ENCODE peak calls at places on chromosome 19, in eight cellular contexts. B, I, U, X, T, W, L and Z are unnamed samples.

GRCh38 chr19:38869836-38870607 is 8.1 kb downstream of the RINL start:
- DNase-seq in B (peak), I (no peak), U (peak), X (peak), T (peak), W (peak), L (peak), Z (peak)

GRCh38 chr19:8085606-8086464 is 33.3 kb downstream of the CCL25 start:
- DNase-seq in B (peak), I (no peak), U (peak), X (no peak), T (no peak), W (no peak), L (no peak), Z (no peak)

GRCh38 chr19:10780368-10780767 is 55.6 kb downstream of the TMED1 start:
- DNase-seq in B (peak), I (no peak), U (no peak), X (no peak), T (no peak), W (no peak), L (peak), Z (peak)

GRCh38 chr19:4088975-4089374 is 22.3 kb upstream of the ZBTB7A start:
- DNase-seq in B (no peak), I (no peak), U (no peak), X (no peak), T (no peak), W (no peak), L (no peak), Z (no peak)

GRCh38 chr19:48085904-48086864 is 24.4 kb downstream of the PLA2G4C start:
- DNase-seq in B (no peak), I (no peak), U (no peak), X (no peak), T (no peak), W (no peak), L (no peak), Z (no peak)

GRCh38 chr19:45376045-45376724 is 5.8 kb upstream of the ERCC2 start:
- DNase-seq in B (no peak), I (peak), U (no peak), X (peak), T (peak), W (no peak), L (no peak), Z (no peak)

GRCh38 chr19:37565370-37565669 is 29.3 kb downstream of the ZNF571 start:
- DNase-seq in B (no peak), I (no peak), U (no peak), X (no peak), T (no peak), W (no peak), L (no peak), Z (no peak)

GRCh38 chr19:40808497-40808896 is 9.5 kb downstream of the EGLN2 start:
- DNase-seq in B (no peak), I (no peak), U (no peak), X (peak), T (no peak), W (no peak), L (no peak), Z (no peak)

GRCh38 chr19:1859319-1859718 is 4.1 kb downstream of the KLF16 start:
- DNase-seq in B (no peak), I (no peak), U (no peak), X (no peak), T (no peak), W (no peak), L (no peak), Z (no peak)

GRCh38 chr19:28155265-28155664 is 1057.7 kb downstream of the UQCRFS1 start:
- DNase-seq in B (no peak), I (no peak), U (no peak), X (no peak), T (no peak), W (no peak), L (no peak), Z (no peak)

GRCh38 chr19:50368649-50369570 is 3.5 kb upstream of the NAPSA start:
- DNase-seq in B (peak), I (peak), U (peak), X (peak), T (peak), W (peak), L (peak), Z (peak)

GRCh38 chr19:18170714-18171255 is 2.8 kb upstream of the IFI30 start:
- DNase-seq in B (no peak), I (no peak), U (no peak), X (no peak), T (no peak), W (no peak), L (no peak), Z (no peak)

GRCh38 chr19:2325261-2326046 is 2.9 kb downstream of the LSM7 start:
- DNase-seq in B (no peak), I (no peak), U (no peak), X (peak), T (no peak), W (no peak), L (no peak), Z (no peak)

GRCh38 chr19:49932731-49933131 is 3.4 kb upstream of the NUP62 start:
- DNase-seq in B (no peak), I (no peak), U (no peak), X (no peak), T (no peak), W (no peak), L (no peak), Z (no peak)

GRCh38 chr19:42511340-42511739 is 16.9 kb downstream of the CEACAM1 start:
- DNase-seq in B (no peak), I (no peak), U (no peak), X (no peak), T (no peak), W (no peak), L (no peak), Z (no peak)

GRCh38 chr19:33075519-33075918 is 5.5 kb upstream of the GPATCH1 start:
- DNase-seq in B (no peak), I (no peak), U (no peak), X (no peak), T (no peak), W (no peak), L (no peak), Z (no peak)

GRCh38 chr19:45253396-45254027 is 2.4 kb downstream of the MARK4 start:
- DNase-seq in B (no peak), I (no peak), U (no peak), X (no peak), T (no peak), W (no peak), L (no peak), Z (no peak)

GRCh38 chr19:3057275-3057714 is 5.0 kb downstream of the TLE5 start:
- DNase-seq in B (peak), I (no peak), U (peak), X (peak), T (peak), W (peak), L (peak), Z (no peak)

GRCh38 chr19:15015946-15016542 is 33.2 kb upstream of the CASP14 start:
- DNase-seq in B (no peak), I (no peak), U (no peak), X (peak), T (peak), W (no peak), L (no peak), Z (no peak)

GRCh38 chr19:18456974-18457373 is 19.0 kb upstream of the ISYNA1 start:
- DNase-seq in B (no peak), I (no peak), U (no peak), X (peak), T (no peak), W (no peak), L (peak), Z (no peak)

GRCh38 chr19:51407631-51408131 is 9.8 kb downstream of the SIGLEC10 start:
- DNase-seq in B (no peak), I (no peak), U (no peak), X (peak), T (peak), W (no peak), L (no peak), Z (no peak)

GRCh38 chr19:47280183-47280797 is 5.6 kb downstream of the INAFM1 start:
- DNase-seq in B (no peak), I (no peak), U (no peak), X (no peak), T (peak), W (no peak), L (no peak), Z (no peak)

GRCh38 chr19:38033658-38034150 is 126.7 kb downstream of the SIPA1L3 start:
- DNase-seq in B (no peak), I (no peak), U (no peak), X (peak), T (no peak), W (peak), L (no peak), Z (no peak)

GRCh38 chr19:28466107-28467045 is 746.6 kb downstream of the UQCRFS1 start:
- DNase-seq in B (peak), I (no peak), U (peak), X (no peak), T (peak), W (peak), L (peak), Z (peak)

GRCh38 chr19:37867831-37868230 is 38.6 kb downstream of the WDR87 start:
- DNase-seq in B (no peak), I (no peak), U (no peak), X (no peak), T (no peak), W (no peak), L (no peak), Z (no peak)

GRCh38 chr19:13689050-13689449 is 75.3 kb upstream of the MRI1 start:
- DNase-seq in B (no peak), I (no peak), U (peak), X (no peak), T (no peak), W (no peak), L (no peak), Z (no peak)

GRCh38 chr19:13979224-13979623 is 26.9 kb downstream of the RFX1 start:
- DNase-seq in B (no peak), I (no peak), U (no peak), X (no peak), T (no peak), W (no peak), L (no peak), Z (no peak)

GRCh38 chr19:10070730-10071446 is 15.2 kb upstream of the SHFL start:
- DNase-seq in B (peak), I (no peak), U (no peak), X (peak), T (no peak), W (no peak), L (no peak), Z (no peak)

GRCh38 chr19:47623151-47623920 is 14.4 kb downstream of the BICRA start:
- DNase-seq in B (no peak), I (no peak), U (no peak), X (no peak), T (no peak), W (no peak), L (no peak), Z (no peak)

GRCh38 chr19:33432408-33433170 is 59.1 kb downstream of the CEBPG start:
- DNase-seq in B (peak), I (no peak), U (no peak), X (peak), T (no peak), W (peak), L (no peak), Z (no peak)

GRCh38 chr19:47145639-47146486 is 15.2 kb downstream of the SAE1 start:
- DNase-seq in B (no peak), I (no peak), U (no peak), X (no peak), T (no peak), W (no peak), L (no peak), Z (no peak)

GRCh38 chr19:40721936-40722661 is 5.2 kb downstream of the ITPKC start:
- DNase-seq in B (no peak), I (no peak), U (no peak), X (no peak), T (no peak), W (no peak), L (no peak), Z (no peak)